ENCODE peak calls at places on chromosomes 7 and 10, in five cellular contexts. S is MCF 10A; O is activated T-cell treated with anti-CD3 and anti-CD28 coated beads, Interleukin-2, amount 50 U/mL, for 24 hours; V is left ventricle myocardium superior; M is SJSA1. A is an unnamed sample.

GRCh38 chr10:114751856-114752255 is 69.7 kb upstream of the FHIP2A start:
- DNase-seq in S (peak), O (no peak), V (no peak), M (no peak), A (no peak)

GRCh38 chr7:73809454-73810090 is 21.2 kb upstream of the CLDN4 start:
- DNase-seq in S (peak), O (no peak), V (peak), M (no peak), A (peak)

GRCh38 chr7:131546583-131547111 is 9.8 kb downstream of the PODXL start:
- DNase-seq in S (peak), O (peak), V (no peak), M (no peak), A (no peak)

GRCh38 chr7:31096882-31097258 is 44.8 kb downstream of the ADCYAP1R1 start:
- DNase-seq in S (no peak), O (no peak), V (no peak), M (no peak), A (peak)

GRCh38 chr7:22445140-22445722 is 54.8 kb downstream of the STEAP1B start:
- DNase-seq in S (peak), O (no peak), V (peak), M (no peak), A (peak)

GRCh38 chr10:68955414-68955785 is 570 bp upstream of the DDX21 start:
- DNase-seq in S (no peak), O (no peak), V (no peak), M (no peak), A (no peak)

GRCh38 chr7:92680458-92680857 is 90.3 kb upstream of the FAM133B start:
- DNase-seq in S (no peak), O (no peak), V (no peak), M (no peak), A (no peak)

GRCh38 chr10:16894834-16895233 is 77.6 kb upstream of the RSU1 start:
- DNase-seq in S (no peak), O (no peak), V (no peak), M (no peak), A (no peak)

GRCh38 chr10:114611617-114612016 is 46.5 kb downstream of the ABLIM1 start:
- DNase-seq in S (peak), O (no peak), V (no peak), M (no peak), A (no peak)

GRCh38 chr7:5647816-5648215 is 133.6 kb downstream of the RNF216 start:
- DNase-seq in S (no peak), O (no peak), V (no peak), M (no peak), A (no peak)

GRCh38 chr10:114068054-114068707 is 24.5 kb downstream of the ADRB1 start:
- DNase-seq in S (peak), O (no peak), V (no peak), M (no peak), A (no peak)

GRCh38 chr10:79148452-79149344 is 79.9 kb downstream of the ZMIZ1 start:
- DNase-seq in S (peak), O (no peak), V (peak), M (no peak), A (peak)

GRCh38 chr10:110893559-110894179 is 21.9 kb downstream of the PDCD4 start:
- DNase-seq in S (peak), O (no peak), V (no peak), M (peak), A (no peak)

GRCh38 chr7:92608380-92609322 is 18.5 kb upstream of the FAM133B start:
- DNase-seq in S (no peak), O (no peak), V (peak), M (no peak), A (peak)

A was measured in Peyer's patch.